ENCODE peak calls at places on chromosomes 1 and 21, in ten cellular contexts. M is stimulated activated CD4-positive, alpha-beta T cell treated with anti-CD3 and anti-CD28 coated beads, Interleukin-4, amount 100 ng/mL, for 48 hours; V is cardiac fibroblast; T is HAP-1; Z is activated CD4-positive, alpha-beta T cell treated with anti-CD3 and anti-CD28 coated beads, Interleukin-2, amount 50 U/mL, for 48 hours; R is SJSA1; X is fibroblast of the aortic adventitia; H is kidney; W is dermis microvascular lymphatic vessel endothelial cell; G is NCI-H2081. D is an unnamed sample.

GRCh38 chr1:185373813-185374524 is 56.9 kb upstream of the IVNS1ABP start:
- DNase-seq in R (peak; percentile 69), T (no peak), G (no peak), M (no peak), Z (no peak), V (peak; percentile 20), W (peak; percentile 53), H (no peak), X (peak; percentile 25), D (no peak)

GRCh38 chr1:180080439-180080838 is 74.2 kb upstream of the QSOX1 start:
- DNase-seq in X (no peak), Z (no peak), W (peak; percentile 1), G (no peak), T (no peak), H (no peak), R (no peak), M (no peak), V (no peak), D (no peak)

GRCh38 chr1:160168609-160169369 is 17.4 kb downstream of the ATP1A4 start:
- DNase-seq in M (no peak), W (no peak), X (no peak), G (no peak), T (no peak), R (no peak), H (no peak), V (no peak), Z (no peak), D (no peak)

GRCh38 chr1:241849345-241849695 is 1.3 kb downstream of the EXO1 start:
- DNase-seq in G (no peak), M (no peak), V (no peak), T (peak; percentile 28), R (no peak), W (no peak), H (no peak), X (no peak), Z (no peak), D (no peak)

GRCh38 chr1:164366014-164366413 is 193.0 kb upstream of the PBX1 start:
- DNase-seq in M (no peak), V (no peak), T (no peak), X (no peak), W (no peak), R (no peak), G (no peak), H (no peak), Z (no peak), D (no peak)

GRCh38 chr21:25283720-25284119 is 323.6 kb downstream of the MRPL39 start:
- DNase-seq in W (no peak), Z (no peak), G (peak; percentile 3), X (peak; percentile 75), T (peak; percentile 36), M (no peak), H (no peak), R (no peak), V (peak; percentile 71), D (no peak)

GRCh38 chr1:2044510-2045319 is 5.5 kb upstream of the PRKCZ start:
- DNase-seq in M (peak; percentile 70), Z (peak; percentile 82), V (peak; percentile 56), R (no peak), G (peak; percentile 32), X (peak; percentile 17), W (no peak), T (peak; percentile 87), H (peak; percentile 89), D (peak; percentile 56)

GRCh38 chr1:157132602-157133167 is 5.5 kb downstream of the ETV3 start:
- DNase-seq in V (no peak), R (no peak), H (no peak), T (no peak), Z (no peak), M (no peak), W (no peak), G (no peak), X (no peak), D (peak; percentile 20)

GRCh38 chr1:21783679-21784603 is 992 bp upstream of the USP48 start:
- DNase-seq in X (peak; percentile 92), H (peak; percentile 78), M (no peak), T (peak; percentile 98), V (peak; percentile 98), G (no peak), Z (no peak), W (no peak), R (no peak), D (peak; percentile 6)

GRCh38 chr1:172613294-172613693 is 45.6 kb upstream of the FASLG start:
- DNase-seq in V (no peak), T (no peak), W (no peak), Z (no peak), G (no peak), H (no peak), R (no peak), X (no peak), M (no peak), D (no peak)

D was measured in prostate gland.